ENCODE peak calls at places on chromosomes 1 and 21, in six cellular contexts. H is choroid plexus epithelial cell, W is MCF 10A, V is RWPE1, I is heart right ventricle, L is epithelial cell of esophagus. B is an unnamed sample.

GRCh38 chr1:69246721-69247120 is 321.0 kb upstream of the LRRC7 start:
- DNase-seq in H (peak), I (no peak), W (no peak), V (no peak), L (no peak), B (no peak)

GRCh38 chr1:27506703-27507102 is 16.7 kb upstream of the WASF2 start:
- DNase-seq in W (no peak), I (no peak), L (no peak), H (no peak), V (no peak), B (no peak)

GRCh38 chr21:15084668-15085067 is 19.9 kb upstream of the NRIP1 start:
- DNase-seq in H (no peak), W (no peak), L (no peak), I (no peak), V (no peak), B (no peak)

GRCh38 chr1:77126309-77126708 is 92.9 kb downstream of the PIGK start:
- DNase-seq in V (peak), L (peak), I (peak), H (peak), W (peak), B (no peak)

GRCh38 chr1:93317207-93317606 is 28.5 kb upstream of the DR1 start:
- DNase-seq in I (peak), V (no peak), W (no peak), L (no peak), H (no peak), B (peak)

GRCh38 chr1:61011514-61012263 is 70.7 kb upstream of the NFIA start:
- DNase-seq in I (no peak), W (no peak), L (no peak), V (no peak), H (no peak), B (no peak)

GRCh38 chr1:7401814-7402547 is 369.1 kb upstream of the VAMP3 start:
- DNase-seq in I (no peak), W (peak), H (peak), V (peak), L (peak), B (peak)

GRCh38 chr1:97677702-97678101 is 243.1 kb downstream of the DPYD start:
- DNase-seq in I (no peak), W (no peak), V (no peak), L (no peak), H (no peak), B (no peak)

GRCh38 chr1:38817958-38818705 is 41.4 kb downstream of the RRAGC start:
- DNase-seq in W (no peak), I (no peak), H (no peak), V (peak), L (no peak), B (no peak)

GRCh38 chr1:9573723-9574122 is 15.0 kb upstream of the TMEM201 start:
- DNase-seq in H (peak), I (no peak), L (no peak), V (no peak), W (peak), B (no peak)

GRCh38 chr1:91846007-91846620 is 39.8 kb downstream of the TGFBR3 start:
- DNase-seq in V (peak), L (peak), W (peak), I (peak), H (peak), B (no peak)

GRCh38 chr1:175808573-175808972 is 65.2 kb upstream of the TNR start:
- DNase-seq in W (no peak), L (no peak), V (no peak), I (no peak), H (no peak), B (no peak)

GRCh38 chr1:38088366-38088765 is 41.8 kb upstream of the POU3F1 start:
- DNase-seq in I (no peak), H (no peak), L (no peak), W (no peak), V (no peak), B (no peak)

GRCh38 chr1:89978763-89979162 is 16.1 kb upstream of the ZNF326 start:
- DNase-seq in H (peak), V (no peak), W (no peak), L (no peak), I (no peak), B (no peak)

GRCh38 chr1:201192478-201192804 is 1.8 kb downstream of the IGFN1 start:
- DNase-seq in I (peak), H (no peak), L (no peak), V (no peak), W (no peak), B (no peak)

GRCh38 chr1:175717610-175718195 is 25.7 kb downstream of the TNR start:
- DNase-seq in H (no peak), L (no peak), I (no peak), W (no peak), V (no peak), B (no peak)

GRCh38 chr1:223429313-223429731 is 36.1 kb downstream of the CCDC185 start:
- DNase-seq in H (no peak), W (peak), I (peak), V (peak), L (peak), B (no peak)

GRCh38 chr1:94713472-94714141 is 106.5 kb upstream of the SLC44A3 start:
- DNase-seq in V (peak), W (peak), H (peak), L (peak), I (peak), B (peak)

GRCh38 chr1:224736619-224737352 is 120.7 kb downstream of the CNIH3 start:
- DNase-seq in I (peak), H (peak), W (peak), V (no peak), L (no peak), B (no peak)

GRCh38 chr1:170001266-170001665 is 73.2 kb downstream of the KIFAP3 start:
- DNase-seq in H (no peak), V (no peak), I (no peak), W (no peak), L (no peak), B (no peak)

GRCh38 chr1:186887198-186887597 is 58.4 kb downstream of the PLA2G4A start:
- DNase-seq in I (no peak), H (no peak), W (no peak), L (peak), V (peak), B (no peak)

GRCh38 chr1:238738942-238739341 is 647.4 kb upstream of the CHRM3 start:
- DNase-seq in H (no peak), I (no peak), L (no peak), W (no peak), V (no peak), B (no peak)

GRCh38 chr1:119384591-119384990 is 16.0 kb downstream of the HAO2 start:
- DNase-seq in W (no peak), V (no peak), L (no peak), H (no peak), I (no peak), B (no peak)

GRCh38 chr1:247077234-247077633 is 1.4 kb downstream of the ZNF670 start:
- DNase-seq in V (peak), L (no peak), I (no peak), H (peak), W (peak), B (no peak)

GRCh38 chr1:31793086-31793485 is 22.7 kb downstream of the SPOCD1 start:
- DNase-seq in H (no peak), I (no peak), V (no peak), L (no peak), W (no peak), B (peak)

GRCh38 chr1:174976436-174977107 is 23.2 kb upstream of the CACYBP start:
- DNase-seq in W (peak), I (no peak), V (peak), L (peak), H (peak), B (no peak)

GRCh38 chr1:110960777-110961420 is 2.8 kb downstream of the LRIF1 start:
- DNase-seq in V (no peak), H (no peak), W (no peak), I (no peak), L (no peak), B (no peak)

GRCh38 chr1:110961902-110962301 is 1.8 kb downstream of the LRIF1 start:
- DNase-seq in V (no peak), H (no peak), W (no peak), L (no peak), I (no peak), B (no peak)

GRCh38 chr1:110962892-110963665 is 643 bp downstream of the LRIF1 start:
- DNase-seq in W (no peak), V (peak), I (peak), L (peak), H (peak), B (peak)

GRCh38 chr1:110964400-110964903 is 730 bp upstream of the LRIF1 start:
- DNase-seq in V (no peak), I (no peak), W (no peak), H (no peak), L (no peak), B (no peak)

DNA sequence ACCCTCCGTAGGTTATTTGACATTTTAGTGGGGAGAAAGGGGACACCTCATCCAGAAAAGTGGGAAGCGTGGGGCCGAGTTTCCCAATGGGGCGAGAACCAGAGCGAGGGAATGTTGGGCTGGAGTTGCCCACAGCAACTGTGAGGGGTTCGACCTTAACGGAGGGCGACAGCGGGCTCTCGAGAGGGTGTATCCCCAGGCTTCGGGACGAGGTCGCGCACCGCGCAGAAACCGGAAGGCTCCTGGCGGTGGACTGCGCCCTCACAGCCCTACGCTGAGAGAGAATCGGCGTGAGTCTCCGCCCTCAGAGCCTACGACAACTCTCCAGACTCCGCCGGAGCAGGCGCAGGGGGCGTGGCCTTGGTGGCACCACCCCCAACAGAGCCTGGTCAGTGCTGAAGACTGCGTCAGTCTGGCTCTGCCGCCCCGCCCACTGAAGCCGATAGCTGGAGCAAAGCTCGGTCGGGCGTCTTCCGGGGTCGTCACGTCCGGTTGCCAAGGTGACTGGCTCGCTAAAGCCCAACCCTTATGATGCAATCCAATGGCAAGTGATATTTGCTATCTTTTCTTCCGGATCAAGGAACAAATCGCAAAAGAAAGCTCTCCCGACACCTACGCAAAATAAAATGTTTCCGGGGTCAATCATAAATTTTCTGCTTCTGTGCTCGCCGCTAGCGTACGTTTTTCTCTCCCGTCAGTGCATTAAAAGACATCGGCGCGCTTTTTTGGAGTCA is at the start of gene LRIF1:
- DNase-seq in I (peak), W (peak), L (peak), H (peak), V (peak), B (peak)
- TF ChIP-seq CTCF in I (peak), W (no peak), L (peak), H (peak), V (no peak), B (peak)

GRCh38 chr1:115237023-115237422 is 101.0 kb downstream of the NGF start:
- DNase-seq in I (no peak), H (no peak), L (no peak), V (no peak), W (no peak), B (no peak)
- TF ChIP-seq CTCF in I (no peak), H (no peak), L (no peak), V (no peak), W (no peak), B (no peak)

GRCh38 chr21:44064852-44065403 is 42.3 kb upstream of the PWP2 start:
- DNase-seq in L (no peak), V (no peak), W (no peak), I (no peak), H (no peak), B (no peak)

GRCh38 chr21:44065428-44065827 is 41.8 kb upstream of the PWP2 start:
- DNase-seq in W (peak), L (peak), H (peak), I (no peak), V (no peak), B (peak)

GRCh38 chr21:44070391-44070790 is 36.8 kb upstream of the PWP2 start:
- DNase-seq in I (no peak), V (no peak), W (no peak), H (no peak), L (no peak), B (no peak)

GRCh38 chr21:44066116-44066515 is 41.1 kb upstream of the PWP2 start:
- DNase-seq in L (no peak), I (no peak), V (no peak), W (no peak), H (no peak), B (no peak)

GRCh38 chr21:44067011-44067839 is 40.0 kb upstream of the PWP2 start:
- DNase-seq in L (peak), H (peak), I (no peak), V (no peak), W (no peak), B (no peak)
- TF ChIP-seq CTCF in L (no peak), H (no peak), I (no peak), V (no peak), W (no peak), B (no peak)

GRCh38 chr1:14786104-14786675 is 187.7 kb downstream of the KAZN start:
- DNase-seq in L (no peak), W (no peak), I (no peak), V (no peak), H (no peak), B (no peak)
- TF ChIP-seq CTCF in L (no peak), W (no peak), I (no peak), V (no peak), H (no peak), B (no peak)

DNA sequence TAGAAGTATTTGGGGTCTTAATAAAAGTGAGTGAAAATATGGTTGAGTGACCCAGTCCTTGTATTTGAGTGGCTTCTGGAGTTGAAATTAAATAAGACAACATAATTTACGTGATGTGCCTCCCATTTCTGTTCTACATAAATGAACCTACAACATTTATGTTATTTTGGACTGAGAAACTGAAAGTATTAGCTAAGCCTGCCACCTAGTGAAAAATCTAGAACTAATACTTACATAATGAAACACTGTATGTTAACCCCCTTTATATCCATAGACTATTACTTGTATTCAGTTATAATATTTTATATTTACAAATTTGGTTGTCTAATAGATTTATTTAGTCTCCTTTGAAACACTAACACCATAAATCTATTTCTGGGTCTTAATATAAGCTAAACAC is 298.9 kb downstream of the KCNT2 start:
- DNase-seq in W (peak), V (peak), H (peak), L (peak), I (no peak), B (no peak)
- TF ChIP-seq CTCF in W (peak), V (peak), H (peak), L (peak), I (peak), B (no peak)

GRCh38 chr1:53826367-53826766 is 11.7 kb downstream of the NDC1 start:
- DNase-seq in H (peak), L (peak), V (no peak), W (peak), I (no peak), B (no peak)

GRCh38 chr1:53819387-53819786 is 18.7 kb downstream of the NDC1 start:
- DNase-seq in H (no peak), V (no peak), I (no peak), L (no peak), W (no peak), B (no peak)

GRCh38 chr1:53822931-53823330 is 15.2 kb downstream of the NDC1 start:
- DNase-seq in H (no peak), V (no peak), I (no peak), L (peak), W (no peak), B (no peak)

GRCh38 chr1:53825306-53825705 is 12.8 kb downstream of the NDC1 start:
- DNase-seq in V (no peak), I (no peak), L (no peak), H (no peak), W (no peak), B (no peak)

DNA sequence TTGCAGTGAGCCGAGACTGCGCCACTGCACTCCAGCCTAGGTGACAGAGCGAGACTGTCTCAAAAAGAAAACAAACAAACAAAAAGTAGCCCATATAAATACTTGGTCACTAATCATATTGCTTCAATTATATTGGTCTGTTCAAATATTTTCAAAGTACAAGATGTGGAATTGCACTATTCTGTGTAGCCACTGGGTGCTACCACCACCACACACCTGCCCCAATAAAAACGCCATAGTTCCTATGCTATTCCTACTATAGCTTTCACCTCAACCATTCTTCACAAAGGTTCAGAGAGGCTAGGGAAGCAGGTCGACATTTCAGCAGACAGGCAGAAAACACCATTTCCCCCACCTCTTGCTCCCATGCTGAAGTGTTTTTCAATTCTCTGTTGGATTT is 16.7 kb downstream of the NDC1 start:
- DNase-seq in L (no peak), I (no peak), V (no peak), W (no peak), H (no peak), B (no peak)
- TF ChIP-seq CTCF in L (no peak), I (no peak), V (no peak), W (no peak), H (peak), B (no peak)